ENCODE peak calls at places on chromosomes 5 and 9, in six cellular contexts. J is cardiac fibroblast, I is brain microvascular endothelial cell, F is uterus, P is astrocyte of the spinal cord, Z is body of pancreas. C is an unnamed sample.
A peak's percentile ranks its signal among the peaks of the same experiment; 100 is the strongest.

GRCh38 chr5:39231705-39232525 is 12.6 kb upstream of the FYB1 start:
- DNase-seq in F (no peak), I (peak; percentile 27), P (peak; percentile 5), Z (no peak), J (peak; percentile 34), C (no peak)

GRCh38 chr9:84667571-84668203 is 1.8 kb upstream of the NTRK2 start:
- DNase-seq in I (peak; percentile 57), Z (peak; percentile 15), F (no peak), P (peak; percentile 43), J (peak; percentile 38), C (no peak)

GRCh38 chr9:98726735-98727134 is 18.0 kb upstream of the GABBR2 start:
- DNase-seq in Z (no peak), J (peak; percentile 67), P (peak; percentile 17), F (no peak), I (peak; percentile 26), C (no peak)

GRCh38 chr5:80269991-80270438 is 14.2 kb upstream of the SERINC5 start:
- DNase-seq in Z (no peak), F (no peak), I (no peak), P (no peak), J (no peak), C (no peak)

GRCh38 chr5:125043781-125044391 is 297.4 kb upstream of the ZNF608 start:
- DNase-seq in I (peak; percentile 62), J (peak; percentile 79), P (peak; percentile 86), Z (peak; percentile 76), F (peak; percentile 34), C (peak; percentile 34)

GRCh38 chr9:129109952-129110739 is 447 bp downstream of the CRAT start:
- DNase-seq in F (peak; percentile 44), J (no peak), Z (no peak), P (no peak), I (no peak), C (no peak)

GRCh38 chr5:135038829-135039525 is 4.9 kb upstream of the PITX1 start:
- DNase-seq in P (no peak), Z (no peak), I (no peak), F (no peak), J (no peak), C (no peak)

GRCh38 chr5:139816566-139816965 is 21.0 kb downstream of the PSD2 start:
- DNase-seq in J (no peak), F (no peak), Z (no peak), I (no peak), P (no peak), C (peak; percentile 25)

GRCh38 chr5:4700886-4701285 is 439.2 kb upstream of the ADAMTS16 start:
- DNase-seq in I (no peak), F (no peak), P (no peak), Z (no peak), J (no peak), C (no peak)

GRCh38 chr5:77560677-77561263 is 68.7 kb upstream of the WDR41 start:
- DNase-seq in J (peak; percentile 68), Z (no peak), P (peak; percentile 47), F (no peak), I (peak; percentile 42), C (no peak)

GRCh38 chr9:89330513-89330912 is 12.2 kb downstream of the SECISBP2 start:
- DNase-seq in Z (no peak), F (no peak), J (no peak), P (no peak), I (no peak), C (no peak)

GRCh38 chr5:1017691-1018455 is 9.3 kb downstream of the NKD2 start:
- DNase-seq in Z (no peak), I (no peak), F (no peak), J (no peak), P (no peak), C (no peak)

GRCh38 chr9:114888599-114888998 is 41.8 kb downstream of the TNFSF8 start:
- DNase-seq in J (no peak), I (no peak), P (no peak), F (no peak), Z (no peak), C (no peak)

GRCh38 chr9:124299519-124300090 is 41.9 kb downstream of the NEK6 start:
- DNase-seq in P (no peak), I (no peak), F (no peak), J (peak; percentile 43), Z (no peak), C (no peak)

GRCh38 chr5:58066557-58066956 is 393.3 kb downstream of the PLK2 start:
- DNase-seq in F (no peak), J (no peak), Z (no peak), P (no peak), I (no peak), C (no peak)

GRCh38 chr9:38322937-38323336 is 69.6 kb upstream of the ALDH1B1 start:
- DNase-seq in Z (no peak), I (no peak), J (no peak), P (no peak), F (no peak), C (no peak)

GRCh38 chr5:39691993-39692392 is 267.2 kb upstream of the DAB2 start:
- DNase-seq in P (no peak), J (no peak), I (no peak), F (no peak), Z (no peak), C (no peak)

GRCh38 chr5:60992871-60993270 is 47.9 kb downstream of the NDUFAF2 start:
- DNase-seq in Z (no peak), J (no peak), F (no peak), P (no peak), I (no peak), C (no peak)

GRCh38 chr9:88418715-88419540 is 30.7 kb downstream of the SPIN1 start:
- DNase-seq in Z (no peak), F (no peak), I (peak; percentile 45), J (no peak), P (peak; percentile 38), C (no peak)

GRCh38 chr9:106104887-106105286 is 410.5 kb downstream of the TMEM38B start:
- DNase-seq in F (no peak), I (no peak), J (no peak), P (no peak), Z (no peak), C (no peak)

GRCh38 chr9:86644315-86645034 is 290.3 kb upstream of the TUT7 start:
- DNase-seq in J (no peak), F (no peak), P (no peak), Z (no peak), I (no peak), C (no peak)

GRCh38 chr9:3865373-3865772 is 339.6 kb upstream of the RFX3 start:
- DNase-seq in J (peak; percentile 22), P (peak; percentile 35), F (no peak), I (no peak), Z (no peak), C (no peak)

GRCh38 chr5:82178378-82178777 is 99.8 kb downstream of the RPS23 start:
- DNase-seq in Z (no peak), I (no peak), P (no peak), F (no peak), J (no peak), C (no peak)

GRCh38 chr9:72952914-72953313 is at the start of gene ALDH1A1:
- DNase-seq in Z (peak; percentile 69), P (no peak), F (no peak), J (no peak), I (no peak), C (no peak)
- H3K4me3 ChIP-seq in Z (peak within 1 kb of the TSS; percentile 48), P (no peak within 1 kb of the TSS), F (peak within 1 kb of the TSS; percentile 18), J (no peak within 1 kb of the TSS), I (no peak within 1 kb of the TSS), C (no peak within 1 kb of the TSS)

GRCh38 chr5:56819027-56819881 is 3.9 kb downstream of the MAP3K1 start:
- DNase-seq in Z (no peak), F (no peak), J (peak; percentile 25), I (no peak), P (no peak), C (no peak)
- H3K4me3 ChIP-seq in Z (no peak overlapping the region), F (no peak overlapping the region), J (peak overlapping the region; percentile 16), I (peak overlapping the region; percentile 1), P (no peak overlapping the region), C (no peak overlapping the region)

GRCh38 chr5:159097461-159098284 is 2.0 kb downstream of the EBF1 start:
- DNase-seq in Z (no peak), F (peak; percentile 52), P (peak; percentile 49), I (peak; percentile 46), J (peak; percentile 69), C (no peak)
- H3K4me3 ChIP-seq in Z (no peak overlapping the region), F (peak overlapping the region; percentile 84), P (peak overlapping the region; percentile 53), I (peak overlapping the region; percentile 68), J (peak overlapping the region; percentile 64), C (no peak overlapping the region)

DNA sequence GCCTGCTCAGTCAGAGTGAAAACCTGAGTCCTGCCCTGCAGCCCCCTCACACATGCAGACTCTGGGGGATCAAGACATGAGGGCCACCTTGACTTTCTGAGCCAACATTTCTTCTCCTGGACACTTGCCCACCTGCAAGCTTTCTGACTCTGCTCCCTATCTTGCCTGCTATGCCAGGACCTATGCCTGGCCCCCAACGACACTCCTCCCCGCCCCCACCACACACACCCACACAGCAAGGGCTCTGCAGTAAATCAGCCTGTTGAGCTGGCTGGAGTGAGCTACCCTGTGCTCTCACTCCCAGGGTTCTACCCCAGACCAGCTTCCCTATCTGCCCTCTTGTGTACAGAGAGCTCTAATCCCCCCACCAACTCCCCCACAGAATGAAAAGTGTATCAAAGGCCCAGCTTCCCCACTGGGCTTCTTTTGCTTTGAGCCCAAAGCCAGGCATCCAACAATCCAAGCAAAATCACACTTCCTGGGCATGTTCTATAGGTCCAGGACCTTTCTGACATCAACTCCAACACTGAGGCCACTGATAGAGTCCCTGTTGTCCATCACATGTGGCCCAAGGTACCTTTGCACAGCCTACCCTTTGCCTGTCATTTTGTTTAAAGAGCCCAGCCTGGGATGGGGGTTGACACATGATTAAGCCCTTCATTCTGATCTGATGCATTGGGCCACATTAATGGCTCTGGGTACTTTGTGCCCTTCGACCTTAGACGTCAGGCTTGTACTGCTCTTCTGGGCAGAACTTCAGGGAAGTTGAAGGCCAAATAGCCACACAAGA is 7.2 kb downstream of the PDLIM4 start:
- DNase-seq in Z (no peak), J (no peak), P (no peak), I (no peak), F (peak; percentile 63), C (peak; percentile 10)
- H3K4me3 ChIP-seq in Z (no peak overlapping the region), J (no peak overlapping the region), P (no peak overlapping the region), I (no peak overlapping the region), F (no peak overlapping the region), C (no peak overlapping the region)

GRCh38 chr9:7097785-7098420 is 340.1 kb downstream of the KDM4C start:
- DNase-seq in Z (no peak), F (no peak), I (peak; percentile 9), P (no peak), J (no peak), C (no peak)
- H3K4me3 ChIP-seq in Z (no peak overlapping the region), F (no peak overlapping the region), I (no peak overlapping the region), P (no peak overlapping the region), J (no peak overlapping the region), C (no peak overlapping the region)

GRCh38 chr5:181058786-181059296 is 18.8 kb downstream of the BTNL9 start:
- DNase-seq in I (no peak), J (no peak), P (no peak), Z (no peak), F (no peak), C (no peak)
- H3K4me3 ChIP-seq in I (no peak overlapping the region), J (no peak overlapping the region), P (no peak overlapping the region), Z (no peak overlapping the region), F (no peak overlapping the region), C (no peak overlapping the region)

C was measured in mucosa of descending colon.